ENCODE peak calls at places on chromosomes 5 and 9, in seven cellular contexts. One of them, this sample, is unnamed.

GRCh38 chr9:8235489-8235888 is 435.9 kb upstream of the DMAC1 start:
- DNase-seq in cardiac fibroblast: no peak
- DNase-seq in WTC11: no peak
- DNase-seq in CD14-positive monocyte: no peak
- DNase-seq in fibroblast of pulmonary artery: no peak
- DNase-seq in fibroblast of lung: no peak
- DNase-seq in H9: no peak
- DNase-seq in this sample: no peak

GRCh38 chr5:111734013-111734412 is 23.0 kb downstream of the NREP start:
- DNase-seq in CD14-positive monocyte: no peak
- DNase-seq in fibroblast of pulmonary artery: peak; percentile 33
- DNase-seq in WTC11: no peak
- DNase-seq in fibroblast of lung: peak; percentile 85
- DNase-seq in H9: no peak
- DNase-seq in cardiac fibroblast: peak; percentile 63
- DNase-seq in this sample: no peak

GRCh38 chr9:131714161-131714646 is 25.7 kb downstream of the RAPGEF1 start:
- DNase-seq in fibroblast of pulmonary artery: peak; percentile 93
- DNase-seq in H9: no peak
- DNase-seq in CD14-positive monocyte: no peak
- DNase-seq in WTC11: no peak
- DNase-seq in cardiac fibroblast: peak; percentile 94
- DNase-seq in fibroblast of lung: peak; percentile 91
- DNase-seq in this sample: no peak

GRCh38 chr5:115736690-115737005 is 79.8 kb downstream of the CDO1 start:
- DNase-seq in fibroblast of pulmonary artery: no peak
- DNase-seq in WTC11: no peak
- DNase-seq in cardiac fibroblast: no peak
- DNase-seq in CD14-positive monocyte: no peak
- DNase-seq in H9: no peak
- DNase-seq in fibroblast of lung: no peak
- DNase-seq in this sample: no peak

GRCh38 chr9:113219186-113219936 is 1.7 kb downstream of the FKBP15 start:
- DNase-seq in cardiac fibroblast: no peak
- DNase-seq in fibroblast of lung: no peak
- DNase-seq in H9: no peak
- DNase-seq in WTC11: no peak
- DNase-seq in fibroblast of pulmonary artery: no peak
- DNase-seq in CD14-positive monocyte: no peak
- DNase-seq in this sample: no peak

GRCh38 chr9:21205204-21205603 is 1.7 kb downstream of the IFNA10 start:
- DNase-seq in cardiac fibroblast: no peak
- DNase-seq in WTC11: no peak
- DNase-seq in fibroblast of pulmonary artery: no peak
- DNase-seq in H9: no peak
- DNase-seq in CD14-positive monocyte: no peak
- DNase-seq in fibroblast of lung: no peak
- DNase-seq in this sample: no peak

GRCh38 chr5:68484307-68485068 is 268.9 kb downstream of the PIK3R1 start:
- DNase-seq in H9: no peak
- DNase-seq in CD14-positive monocyte: no peak
- DNase-seq in fibroblast of lung: peak; percentile 59
- DNase-seq in cardiac fibroblast: peak; percentile 66
- DNase-seq in fibroblast of pulmonary artery: peak; percentile 55
- DNase-seq in WTC11: no peak
- DNase-seq in this sample: no peak

GRCh38 chr5:151509231-151509630 is 61.8 kb downstream of the SLC36A1 start:
- DNase-seq in cardiac fibroblast: peak; percentile 20
- DNase-seq in fibroblast of lung: no peak
- DNase-seq in CD14-positive monocyte: no peak
- DNase-seq in fibroblast of pulmonary artery: no peak
- DNase-seq in WTC11: no peak
- DNase-seq in H9: no peak
- DNase-seq in this sample: no peak

GRCh38 chr9:4713849-4714248 is 27.2 kb downstream of the AK3 start:
- DNase-seq in CD14-positive monocyte: no peak
- DNase-seq in fibroblast of pulmonary artery: no peak
- DNase-seq in fibroblast of lung: no peak
- DNase-seq in H9: no peak
- DNase-seq in cardiac fibroblast: no peak
- DNase-seq in WTC11: no peak
- DNase-seq in this sample: no peak

GRCh38 chr9:70451765-70452164 is 37.3 kb upstream of the KLF9 start:
- DNase-seq in WTC11: no peak
- DNase-seq in H9: no peak
- DNase-seq in cardiac fibroblast: no peak
- DNase-seq in fibroblast of lung: no peak
- DNase-seq in CD14-positive monocyte: no peak
- DNase-seq in fibroblast of pulmonary artery: no peak
- DNase-seq in this sample: no peak

GRCh38 chr5:150181035-150181434 is 8.8 kb upstream of the SLC6A7 start:
- DNase-seq in fibroblast of lung: peak; percentile 72
- DNase-seq in WTC11: no peak
- DNase-seq in CD14-positive monocyte: no peak
- DNase-seq in fibroblast of pulmonary artery: no peak
- DNase-seq in H9: no peak
- DNase-seq in cardiac fibroblast: peak; percentile 45
- DNase-seq in this sample: no peak

GRCh38 chr5:118791986-118792734 is 196.2 kb downstream of the DTWD2 start:
- DNase-seq in cardiac fibroblast: peak; percentile 80
- DNase-seq in CD14-positive monocyte: no peak
- DNase-seq in WTC11: peak; percentile 22
- DNase-seq in fibroblast of lung: peak; percentile 86
- DNase-seq in fibroblast of pulmonary artery: peak; percentile 81
- DNase-seq in H9: peak; percentile 37
- DNase-seq in this sample: peak; percentile 21

GRCh38 chr5:171428168-171428658 is 8.8 kb downstream of the FGF18 start:
- DNase-seq in CD14-positive monocyte: no peak
- DNase-seq in H9: peak; percentile 17
- DNase-seq in fibroblast of lung: no peak
- DNase-seq in fibroblast of pulmonary artery: no peak
- DNase-seq in cardiac fibroblast: no peak
- DNase-seq in WTC11: no peak
- DNase-seq in this sample: no peak

GRCh38 chr9:132003904-132004303 is 75.8 kb downstream of the MED27 start:
- DNase-seq in cardiac fibroblast: no peak
- DNase-seq in fibroblast of pulmonary artery: no peak
- DNase-seq in H9: no peak
- DNase-seq in CD14-positive monocyte: no peak
- DNase-seq in fibroblast of lung: no peak
- DNase-seq in WTC11: no peak
- DNase-seq in this sample: no peak

GRCh38 chr9:126127591-126127990 is 199.0 kb upstream of the MVB12B start:
- DNase-seq in fibroblast of lung: no peak
- DNase-seq in cardiac fibroblast: no peak
- DNase-seq in H9: peak; percentile 5
- DNase-seq in fibroblast of pulmonary artery: no peak
- DNase-seq in CD14-positive monocyte: no peak
- DNase-seq in WTC11: no peak
- DNase-seq in this sample: no peak

GRCh38 chr9:121814594-121814993 is 163.2 kb downstream of the DAB2IP start:
- DNase-seq in WTC11: no peak
- DNase-seq in fibroblast of lung: no peak
- DNase-seq in fibroblast of pulmonary artery: no peak
- DNase-seq in cardiac fibroblast: no peak
- DNase-seq in H9: no peak
- DNase-seq in CD14-positive monocyte: no peak
- DNase-seq in this sample: peak; percentile 36

GRCh38 chr5:136145030-136145429 is 12.4 kb downstream of the SMAD5 start:
- DNase-seq in fibroblast of pulmonary artery: no peak
- DNase-seq in fibroblast of lung: no peak
- DNase-seq in cardiac fibroblast: no peak
- DNase-seq in WTC11: no peak
- DNase-seq in CD14-positive monocyte: no peak
- DNase-seq in H9: no peak
- DNase-seq in this sample: no peak

GRCh38 chr5:106014262-106014661 is 1656.5 kb downstream of the EFNA5 start:
- DNase-seq in fibroblast of lung: no peak
- DNase-seq in WTC11: no peak
- DNase-seq in CD14-positive monocyte: no peak
- DNase-seq in cardiac fibroblast: no peak
- DNase-seq in fibroblast of pulmonary artery: no peak
- DNase-seq in H9: no peak
- DNase-seq in this sample: no peak

GRCh38 chr5:38339446-38339845 is 81.1 kb downstream of the EGFLAM start:
- DNase-seq in fibroblast of lung: no peak
- DNase-seq in fibroblast of pulmonary artery: no peak
- DNase-seq in WTC11: no peak
- DNase-seq in CD14-positive monocyte: no peak
- DNase-seq in cardiac fibroblast: no peak
- DNase-seq in H9: no peak
- DNase-seq in this sample: no peak

GRCh38 chr9:114216976-114217375 is 61.6 kb downstream of the COL27A1 start:
- DNase-seq in CD14-positive monocyte: no peak
- DNase-seq in fibroblast of pulmonary artery: no peak
- DNase-seq in WTC11: no peak
- DNase-seq in cardiac fibroblast: no peak
- DNase-seq in H9: no peak
- DNase-seq in fibroblast of lung: no peak
- DNase-seq in this sample: no peak

GRCh38 chr5:13215806-13216205 is 728.7 kb downstream of the DNAH5 start:
- DNase-seq in fibroblast of lung: no peak
- DNase-seq in H9: no peak
- DNase-seq in fibroblast of pulmonary artery: no peak
- DNase-seq in cardiac fibroblast: no peak
- DNase-seq in CD14-positive monocyte: no peak
- DNase-seq in WTC11: no peak
- DNase-seq in this sample: no peak

GRCh38 chr5:13214182-13214581 is 730.3 kb downstream of the DNAH5 start:
- DNase-seq in H9: no peak
- DNase-seq in CD14-positive monocyte: no peak
- DNase-seq in fibroblast of pulmonary artery: no peak
- DNase-seq in cardiac fibroblast: no peak
- DNase-seq in fibroblast of lung: no peak
- DNase-seq in WTC11: no peak
- DNase-seq in this sample: no peak

GRCh38 chr5:13215370-13215769 is 729.1 kb downstream of the DNAH5 start:
- DNase-seq in H9: no peak
- DNase-seq in WTC11: no peak
- DNase-seq in fibroblast of lung: no peak
- DNase-seq in cardiac fibroblast: no peak
- DNase-seq in fibroblast of pulmonary artery: no peak
- DNase-seq in CD14-positive monocyte: no peak
- DNase-seq in this sample: no peak

GRCh38 chr5:13217636-13218035 is 726.9 kb downstream of the DNAH5 start:
- DNase-seq in CD14-positive monocyte: no peak
- DNase-seq in cardiac fibroblast: peak; percentile 1
- DNase-seq in fibroblast of pulmonary artery: no peak
- DNase-seq in H9: no peak
- DNase-seq in WTC11: no peak
- DNase-seq in fibroblast of lung: no peak
- DNase-seq in this sample: no peak

DNA sequence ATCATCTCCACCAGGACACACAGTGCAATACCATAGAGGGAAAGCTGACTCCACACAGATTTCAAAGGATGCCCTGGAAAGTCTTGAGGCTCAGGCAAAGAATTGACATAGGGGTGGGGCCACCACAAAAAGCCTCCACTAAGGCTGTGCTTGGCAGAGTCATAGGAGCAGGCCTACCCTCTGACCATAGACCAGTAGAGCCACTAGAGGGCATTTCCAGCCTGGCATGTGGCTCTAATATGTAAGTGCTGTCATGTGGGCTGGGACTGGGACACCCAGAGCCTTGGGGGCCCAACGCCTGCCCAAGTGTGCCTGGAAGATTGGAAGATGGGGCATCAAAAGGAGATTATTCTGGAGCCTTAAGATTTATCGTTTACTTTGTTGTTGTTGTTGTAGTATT is 726.0 kb downstream of the DNAH5 start:
- DNase-seq in H9: peak; percentile 67
- DNase-seq in WTC11: peak; percentile 24
- DNase-seq in fibroblast of lung: no peak
- DNase-seq in fibroblast of pulmonary artery: no peak
- DNase-seq in CD14-positive monocyte: no peak
- DNase-seq in cardiac fibroblast: peak; percentile 5
- DNase-seq in this sample: no peak
- TF ChIP-seq CTCF in H9: peak; percentile 61
- TF ChIP-seq CTCF in WTC11: peak; percentile 17
- TF ChIP-seq CTCF in fibroblast of lung: no peak
- TF ChIP-seq CTCF in fibroblast of pulmonary artery: no peak
- TF ChIP-seq CTCF in CD14-positive monocyte: no peak
- TF ChIP-seq CTCF in cardiac fibroblast: no peak
- TF ChIP-seq CTCF in this sample: peak; percentile 10

GRCh38 chr5:74322944-74323343 is 317.6 kb downstream of the ENC1 start:
- DNase-seq in H9: no peak
- DNase-seq in fibroblast of pulmonary artery: no peak
- DNase-seq in WTC11: no peak
- DNase-seq in CD14-positive monocyte: no peak
- DNase-seq in fibroblast of lung: no peak
- DNase-seq in cardiac fibroblast: no peak
- DNase-seq in this sample: no peak
- TF ChIP-seq CTCF in H9: peak; percentile 28
- TF ChIP-seq CTCF in fibroblast of pulmonary artery: no peak
- TF ChIP-seq CTCF in WTC11: no peak
- TF ChIP-seq CTCF in CD14-positive monocyte: no peak
- TF ChIP-seq CTCF in fibroblast of lung: no peak
- TF ChIP-seq CTCF in cardiac fibroblast: no peak
- TF ChIP-seq CTCF in this sample: no peak

GRCh38 chr5:114018178-114018577 is 343.7 kb upstream of the KCNN2 start:
- DNase-seq in fibroblast of pulmonary artery: no peak
- DNase-seq in fibroblast of lung: no peak
- DNase-seq in cardiac fibroblast: no peak
- DNase-seq in CD14-positive monocyte: no peak
- DNase-seq in WTC11: no peak
- DNase-seq in H9: no peak
- DNase-seq in this sample: no peak
- TF ChIP-seq CTCF in fibroblast of pulmonary artery: no peak
- TF ChIP-seq CTCF in fibroblast of lung: no peak
- TF ChIP-seq CTCF in cardiac fibroblast: no peak
- TF ChIP-seq CTCF in CD14-positive monocyte: no peak
- TF ChIP-seq CTCF in WTC11: no peak
- TF ChIP-seq CTCF in H9: peak; percentile 66
- TF ChIP-seq CTCF in this sample: peak; percentile 36

DNA sequence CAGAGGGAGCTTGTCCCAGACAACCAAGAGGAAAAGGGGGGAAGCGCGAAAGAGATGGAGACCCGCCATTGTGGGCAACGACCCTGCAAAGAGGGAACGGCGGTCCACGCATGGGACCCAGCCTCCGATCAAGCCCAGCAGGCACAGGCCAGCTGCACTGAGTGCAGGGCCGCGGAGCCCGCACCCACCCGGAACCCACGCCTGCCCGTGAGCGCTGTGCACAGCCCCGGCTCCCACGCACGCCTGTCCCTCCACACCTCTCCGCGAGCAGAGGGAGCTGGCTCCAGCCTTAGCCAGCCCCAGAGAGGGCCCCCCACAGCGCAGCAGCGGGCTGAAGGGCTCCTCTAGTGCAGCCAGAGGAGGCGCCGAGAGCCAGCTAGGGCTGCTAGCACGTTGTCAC is 416.5 kb downstream of the DMRTA1 start:
- DNase-seq in CD14-positive monocyte: no peak
- DNase-seq in fibroblast of lung: no peak
- DNase-seq in H9: peak; percentile 26
- DNase-seq in cardiac fibroblast: no peak
- DNase-seq in fibroblast of pulmonary artery: no peak
- DNase-seq in WTC11: no peak
- DNase-seq in this sample: no peak
- TF ChIP-seq CTCF in CD14-positive monocyte: no peak
- TF ChIP-seq CTCF in fibroblast of lung: no peak
- TF ChIP-seq CTCF in H9: no peak
- TF ChIP-seq CTCF in cardiac fibroblast: no peak
- TF ChIP-seq CTCF in fibroblast of pulmonary artery: no peak
- TF ChIP-seq CTCF in WTC11: no peak
- TF ChIP-seq CTCF in this sample: no peak

This sample was measured in nephron progenitor cell.